ENCODE peak calls at places on chromosomes 16 and 17, in ten cellular contexts. P is ovary, C is stomach, G is A549, M is GM12878, Q is tibial nerve, O is sigmoid colon, Y is transverse colon, X is K562, L is upper lobe of left lung. A is an unnamed sample.

GRCh38 chr16:84117482-84117843 is 721 bp upstream of the MBTPS1 start:
- DNase-seq in P (no peak), C (no peak), G (peak; percentile 45), M (no peak), Q (no peak), O (no peak), Y (no peak), X (no peak), L (no peak), A (no peak)

GRCh38 chr17:10875984-10876555 is 38.2 kb upstream of the PIRT start:
- DNase-seq in P (peak; percentile 24), C (peak; percentile 63), G (peak; percentile 57), M (no peak), Q (peak; percentile 39), O (no peak), Y (peak; percentile 56), X (peak; percentile 47), L (peak; percentile 26), A (no peak)

GRCh38 chr16:1188781-1189189 is 35.9 kb downstream of the CACNA1H start:
- DNase-seq in P (peak; percentile 77), C (peak; percentile 58), G (no peak), M (no peak), Q (peak; percentile 13), O (peak; percentile 82), Y (peak; percentile 44), X (peak; percentile 85), L (peak; percentile 28), A (no peak)

GRCh38 chr17:70288540-70289290 is 119.4 kb downstream of the KCNJ2 start:
- DNase-seq in P (no peak), C (no peak), G (no peak), M (no peak), Q (no peak), O (no peak), Y (no peak), X (no peak), L (peak; percentile 42), A (no peak)

GRCh38 chr17:51711581-51711980 is 446.9 kb downstream of the CA10 start:
- DNase-seq in P (no peak), C (no peak), G (no peak), M (no peak), Q (no peak), O (no peak), Y (no peak), X (no peak), L (no peak), A (no peak)

GRCh38 chr17:82276951-82277350 is 3.5 kb upstream of the CSNK1D start:
- DNase-seq in P (no peak), C (no peak), G (no peak), M (no peak), Q (no peak), O (no peak), Y (no peak), X (no peak), L (no peak), A (no peak)

GRCh38 chr17:246851-247421 is 65.5 kb upstream of the DOC2B start:
- DNase-seq in P (no peak), C (no peak), G (no peak), M (no peak), Q (no peak), O (peak; percentile 62), Y (peak; percentile 6), X (no peak), L (no peak), A (no peak)

GRCh38 chr17:28724500-28725165 is 1.4 kb downstream of the TLCD1 start:
- DNase-seq in P (no peak), C (no peak), G (peak; percentile 47), M (no peak), Q (no peak), O (no peak), Y (no peak), X (no peak), L (no peak), A (no peak)

GRCh38 chr16:58487566-58488351 is 12.2 kb upstream of the NDRG4 start:
- DNase-seq in P (peak; percentile 77), C (peak; percentile 84), G (peak; percentile 87), M (no peak), Q (peak; percentile 78), O (peak; percentile 88), Y (peak; percentile 79), X (peak; percentile 83), L (peak; percentile 85), A (no peak)

GRCh38 chr17:64174686-64175456 is 44.9 kb upstream of the ERN1 start:
- DNase-seq in P (no peak), C (no peak), G (no peak), M (no peak), Q (peak; percentile 53), O (no peak), Y (no peak), X (no peak), L (peak; percentile 74), A (no peak)

DNA sequence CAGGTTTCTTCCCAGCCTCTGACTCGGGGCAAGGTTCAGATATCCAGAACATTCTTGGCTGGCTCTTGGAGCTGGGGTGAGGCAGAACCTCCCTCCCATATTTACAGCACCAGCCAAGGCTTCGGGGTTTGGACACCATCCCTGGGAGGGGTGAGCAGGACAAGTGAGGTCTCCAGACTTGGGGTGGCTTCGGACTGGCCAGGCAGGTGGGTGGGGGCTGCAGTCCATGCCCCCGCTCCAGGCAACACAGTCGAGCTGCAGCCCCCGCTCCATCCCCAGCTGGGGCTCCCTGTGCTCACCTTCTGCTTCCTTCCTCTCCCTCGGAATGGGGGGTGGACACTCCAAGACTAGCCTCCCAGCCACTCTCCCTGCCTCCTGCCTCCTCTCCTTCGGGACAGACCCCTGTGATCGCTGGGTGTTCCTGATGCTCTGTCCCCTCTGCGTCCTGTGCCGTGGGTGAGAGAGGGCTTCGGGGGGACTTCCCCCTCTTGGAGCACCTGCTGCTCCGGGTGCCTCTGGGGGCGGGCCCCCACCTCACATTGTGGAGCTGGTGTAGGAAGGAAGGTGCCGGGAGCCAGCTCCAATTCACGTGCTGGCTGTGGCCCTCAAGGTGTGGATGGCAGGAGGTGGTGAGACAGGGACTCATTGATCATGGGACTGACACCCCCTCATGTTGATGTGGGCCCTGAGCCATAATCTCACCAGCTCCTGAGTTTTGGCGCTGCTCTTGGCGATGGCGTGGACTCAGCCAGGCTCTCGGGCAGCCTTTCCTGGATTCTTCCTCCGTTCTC is 189.2 kb downstream of the SEC14L1 start:
- DNase-seq in P (no peak), C (peak; percentile 19), G (no peak), M (no peak), Q (no peak), O (peak; percentile 66), Y (peak; percentile 14), X (no peak), L (peak; percentile 15), A (no peak)
- H3K4me1 ChIP-seq in P (peaks cover 2% of the 10 kb centered on the region), C (peaks cover 55% of the 10 kb centered on the region), G (peaks cover 70% of the 10 kb centered on the region), M (peaks cover 38% of the 10 kb centered on the region), Q (peaks cover 56% of the 10 kb centered on the region), O (peaks cover 58% of the 10 kb centered on the region), Y (peaks cover 46% of the 10 kb centered on the region), X (peaks cover 7% of the 10 kb centered on the region), L (peaks cover 31% of the 10 kb centered on the region), A (peaks cover 68% of the 10 kb centered on the region)

DNA sequence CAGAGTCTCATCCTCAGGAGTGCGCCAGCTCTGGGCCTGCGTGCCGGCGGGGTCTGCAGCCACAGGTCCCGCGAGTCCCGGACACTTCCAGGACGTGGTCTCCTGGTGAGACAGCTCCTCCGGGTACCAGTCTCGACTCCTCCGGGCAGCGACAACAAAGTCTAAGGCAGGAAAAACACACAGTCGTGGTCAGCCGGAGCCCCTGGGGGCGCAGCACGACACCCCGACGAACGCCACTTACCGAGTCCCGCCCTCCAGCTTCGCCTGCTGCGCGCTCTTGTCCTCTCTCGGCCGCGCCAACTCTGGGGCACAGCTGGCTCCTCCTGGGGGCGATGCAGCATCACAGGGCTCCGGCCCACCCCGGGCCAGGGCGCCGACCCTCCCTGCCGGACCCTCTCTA is 13.4 kb downstream of the MIS12 start:
- DNase-seq in P (peak; percentile 48), C (no peak), G (no peak), M (no peak), Q (no peak), O (no peak), Y (no peak), X (no peak), L (peak; percentile 17), A (no peak)
- H3K27ac ChIP-seq in P (peak overlapping the region; percentile 67), C (no peak overlapping the region), G (no peak overlapping the region), M (no peak overlapping the region), Q (no peak overlapping the region), O (no peak overlapping the region), Y (no peak overlapping the region), X (no peak overlapping the region), L (no peak overlapping the region), A (no peak overlapping the region)

GRCh38 chr17:44360826-44361225 is 2.8 kb downstream of the FAM171A2 start:
- DNase-seq in P (peak; percentile 69), C (no peak), G (no peak), M (no peak), Q (no peak), O (no peak), Y (no peak), X (peak; percentile 65), L (no peak), A (no peak)

GRCh38 chr17:44360144-44360533 is 3.5 kb downstream of the FAM171A2 start:
- DNase-seq in P (no peak), C (no peak), G (no peak), M (no peak), Q (no peak), O (no peak), Y (no peak), X (no peak), L (no peak), A (no peak)

GRCh38 chr17:44359001-44359400 is 4.7 kb downstream of the FAM171A2 start:
- DNase-seq in P (no peak), C (no peak), G (no peak), M (no peak), Q (no peak), O (no peak), Y (no peak), X (no peak), L (no peak), A (no peak)

GRCh38 chr17:44358066-44358465 is 5.6 kb downstream of the FAM171A2 start:
- DNase-seq in P (no peak), C (no peak), G (no peak), M (no peak), Q (no peak), O (no peak), Y (no peak), X (no peak), L (no peak), A (no peak)

DNA sequence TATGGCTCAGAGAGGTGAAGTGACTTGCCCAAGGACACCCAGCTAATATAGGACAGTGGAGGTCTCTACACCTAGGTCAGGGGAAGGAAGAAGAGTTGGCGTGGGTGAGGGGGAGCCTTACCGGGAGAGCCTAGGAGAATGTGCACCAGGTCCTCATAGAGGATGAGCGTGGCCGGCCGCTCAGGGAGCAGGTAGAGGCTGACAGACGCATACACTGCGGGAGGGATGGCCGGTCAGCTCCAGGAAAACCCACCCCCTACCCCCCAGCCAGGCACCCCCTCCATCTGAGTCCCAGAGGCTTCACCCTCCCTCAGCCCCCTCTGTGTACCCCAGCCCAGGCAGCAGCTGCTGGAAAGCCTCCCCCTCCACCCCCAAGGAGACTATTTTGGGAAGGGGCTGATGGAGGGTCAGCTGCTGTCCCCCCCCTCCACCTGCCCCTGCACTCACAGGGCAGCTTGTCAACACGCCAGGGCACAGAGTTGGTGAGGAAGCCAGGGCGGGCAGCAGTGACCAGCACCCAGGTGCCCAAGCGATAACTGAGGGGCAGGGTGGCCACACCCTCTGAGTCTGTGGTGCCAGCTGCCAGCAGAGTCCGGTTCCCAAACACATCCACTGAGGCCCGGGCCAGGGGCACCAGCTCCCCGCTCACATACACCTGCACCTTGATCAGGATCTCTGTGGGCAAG is 4.1 kb downstream of the FAM171A2 start:
- DNase-seq in P (no peak), C (no peak), G (no peak), M (no peak), Q (no peak), O (no peak), Y (no peak), X (no peak), L (no peak), A (no peak)
- TF ChIP-seq EP300 in P (no peak), C (no peak), G (no peak), M (no peak), Q (no peak), O (no peak), Y (no peak), X (no peak), L (no peak), A (no peak)

GRCh38 chr17:19386276-19386863 is 620 bp downstream of the MFAP4 start:
- DNase-seq in P (peak; percentile 67), C (peak; percentile 51), G (peak; percentile 73), M (no peak), Q (peak; percentile 69), O (peak; percentile 94), Y (peak; percentile 62), X (no peak), L (peak; percentile 79), A (no peak)
- H3K4me1 ChIP-seq in P (peaks cover 45% of the 10 kb centered on the region), C (peaks cover 88% of the 10 kb centered on the region), G (peaks cover 33% of the 10 kb centered on the region), M (no peaks in the 10 kb centered on the region), Q (peaks cover 53% of the 10 kb centered on the region), O (peaks cover 99% of the 10 kb centered on the region), Y (peaks cover 56% of the 10 kb centered on the region), X (peaks cover 3% of the 10 kb centered on the region), L (peaks cover 49% of the 10 kb centered on the region), A (peaks cover 57% of the 10 kb centered on the region)

A was measured in esophagus muscularis mucosa.